ENCODE peak calls at places on chromosomes 12 and 14, in six cellular contexts. One of them, this sample, is unnamed.

GRCh38 chr14:101808894-101809670 is 47.6 kb downstream of the PPP2R5C start:
- DNase-seq in skeletal muscle cell: no peak
- DNase-seq in activated CD8-positive, alpha-beta memory T cell treated with anti-CD3 and anti-CD28 coated beads for 1 hour: no peak
- DNase-seq in stimulated activated CD4-positive, alpha-beta T cell treated with anti-CD3 and anti-CD28 coated beads, TNF-alpha, amount 100 ng/mL, for 1 hour: no peak
- DNase-seq in left kidney: no peak
- DNase-seq in stimulated activated CD8-positive, alpha-beta memory T cell treated with anti-CD3 and anti-CD28 coated beads, Interleukin-15, amount 100 ng/mL, for 48 hours: no peak
- DNase-seq in this sample: no peak

GRCh38 chr14:36724162-36724561 is 62.5 kb downstream of the PAX9 start:
- DNase-seq in skeletal muscle cell: no peak
- DNase-seq in activated CD8-positive, alpha-beta memory T cell treated with anti-CD3 and anti-CD28 coated beads for 1 hour: no peak
- DNase-seq in stimulated activated CD4-positive, alpha-beta T cell treated with anti-CD3 and anti-CD28 coated beads, TNF-alpha, amount 100 ng/mL, for 1 hour: no peak
- DNase-seq in left kidney: no peak
- DNase-seq in stimulated activated CD8-positive, alpha-beta memory T cell treated with anti-CD3 and anti-CD28 coated beads, Interleukin-15, amount 100 ng/mL, for 48 hours: no peak
- DNase-seq in this sample: no peak

GRCh38 chr14:94292526-94292871 is 569 bp downstream of the SERPINA10 start:
- DNase-seq in skeletal muscle cell: no peak
- DNase-seq in activated CD8-positive, alpha-beta memory T cell treated with anti-CD3 and anti-CD28 coated beads for 1 hour: no peak
- DNase-seq in stimulated activated CD4-positive, alpha-beta T cell treated with anti-CD3 and anti-CD28 coated beads, TNF-alpha, amount 100 ng/mL, for 1 hour: no peak
- DNase-seq in left kidney: no peak
- DNase-seq in stimulated activated CD8-positive, alpha-beta memory T cell treated with anti-CD3 and anti-CD28 coated beads, Interleukin-15, amount 100 ng/mL, for 48 hours: no peak
- DNase-seq in this sample: no peak

GRCh38 chr12:69512820-69513219 is 42.6 kb downstream of the FRS2 start:
- DNase-seq in skeletal muscle cell: no peak
- DNase-seq in activated CD8-positive, alpha-beta memory T cell treated with anti-CD3 and anti-CD28 coated beads for 1 hour: no peak
- DNase-seq in stimulated activated CD4-positive, alpha-beta T cell treated with anti-CD3 and anti-CD28 coated beads, TNF-alpha, amount 100 ng/mL, for 1 hour: no peak
- DNase-seq in left kidney: no peak
- DNase-seq in stimulated activated CD8-positive, alpha-beta memory T cell treated with anti-CD3 and anti-CD28 coated beads, Interleukin-15, amount 100 ng/mL, for 48 hours: no peak
- DNase-seq in this sample: no peak

GRCh38 chr12:6635856-6636521 is at the start of gene LPAR5:
- DNase-seq in skeletal muscle cell: no peak
- DNase-seq in activated CD8-positive, alpha-beta memory T cell treated with anti-CD3 and anti-CD28 coated beads for 1 hour: no peak
- DNase-seq in stimulated activated CD4-positive, alpha-beta T cell treated with anti-CD3 and anti-CD28 coated beads, TNF-alpha, amount 100 ng/mL, for 1 hour: no peak
- DNase-seq in left kidney: peak; percentile 23
- DNase-seq in stimulated activated CD8-positive, alpha-beta memory T cell treated with anti-CD3 and anti-CD28 coated beads, Interleukin-15, amount 100 ng/mL, for 48 hours: no peak
- DNase-seq in this sample: peak; percentile 61

GRCh38 chr14:77058785-77059184 is 30.3 kb upstream of the IRF2BPL start:
- DNase-seq in skeletal muscle cell: no peak
- DNase-seq in activated CD8-positive, alpha-beta memory T cell treated with anti-CD3 and anti-CD28 coated beads for 1 hour: no peak
- DNase-seq in stimulated activated CD4-positive, alpha-beta T cell treated with anti-CD3 and anti-CD28 coated beads, TNF-alpha, amount 100 ng/mL, for 1 hour: no peak
- DNase-seq in left kidney: no peak
- DNase-seq in stimulated activated CD8-positive, alpha-beta memory T cell treated with anti-CD3 and anti-CD28 coated beads, Interleukin-15, amount 100 ng/mL, for 48 hours: no peak
- DNase-seq in this sample: no peak

GRCh38 chr12:113254298-113254697 is 33.0 kb downstream of the TPCN1 start:
- DNase-seq in skeletal muscle cell: no peak
- DNase-seq in activated CD8-positive, alpha-beta memory T cell treated with anti-CD3 and anti-CD28 coated beads for 1 hour: no peak
- DNase-seq in stimulated activated CD4-positive, alpha-beta T cell treated with anti-CD3 and anti-CD28 coated beads, TNF-alpha, amount 100 ng/mL, for 1 hour: no peak
- DNase-seq in left kidney: no peak
- DNase-seq in stimulated activated CD8-positive, alpha-beta memory T cell treated with anti-CD3 and anti-CD28 coated beads, Interleukin-15, amount 100 ng/mL, for 48 hours: no peak
- DNase-seq in this sample: no peak

GRCh38 chr12:62737201-62737600 is 197.7 kb downstream of the PPM1H start:
- DNase-seq in skeletal muscle cell: no peak
- DNase-seq in activated CD8-positive, alpha-beta memory T cell treated with anti-CD3 and anti-CD28 coated beads for 1 hour: no peak
- DNase-seq in stimulated activated CD4-positive, alpha-beta T cell treated with anti-CD3 and anti-CD28 coated beads, TNF-alpha, amount 100 ng/mL, for 1 hour: no peak
- DNase-seq in left kidney: peak; percentile 20
- DNase-seq in stimulated activated CD8-positive, alpha-beta memory T cell treated with anti-CD3 and anti-CD28 coated beads, Interleukin-15, amount 100 ng/mL, for 48 hours: no peak
- DNase-seq in this sample: no peak

GRCh38 chr12:865614-866013 is 83.9 kb downstream of the RAD52 start:
- DNase-seq in skeletal muscle cell: no peak
- DNase-seq in activated CD8-positive, alpha-beta memory T cell treated with anti-CD3 and anti-CD28 coated beads for 1 hour: no peak
- DNase-seq in stimulated activated CD4-positive, alpha-beta T cell treated with anti-CD3 and anti-CD28 coated beads, TNF-alpha, amount 100 ng/mL, for 1 hour: no peak
- DNase-seq in left kidney: no peak
- DNase-seq in stimulated activated CD8-positive, alpha-beta memory T cell treated with anti-CD3 and anti-CD28 coated beads, Interleukin-15, amount 100 ng/mL, for 48 hours: no peak
- DNase-seq in this sample: no peak

GRCh38 chr14:99619873-99620834 is 16.1 kb upstream of the CCDC85C start:
- DNase-seq in skeletal muscle cell: no peak
- DNase-seq in activated CD8-positive, alpha-beta memory T cell treated with anti-CD3 and anti-CD28 coated beads for 1 hour: no peak
- DNase-seq in stimulated activated CD4-positive, alpha-beta T cell treated with anti-CD3 and anti-CD28 coated beads, TNF-alpha, amount 100 ng/mL, for 1 hour: no peak
- DNase-seq in left kidney: peak; percentile 59
- DNase-seq in stimulated activated CD8-positive, alpha-beta memory T cell treated with anti-CD3 and anti-CD28 coated beads, Interleukin-15, amount 100 ng/mL, for 48 hours: no peak
- DNase-seq in this sample: no peak

This sample was measured in hepatocyte.